ENCODE peak calls at places on chromosome 13, in five cellular contexts. S, N, D, E and R are unnamed samples.

GRCh38 chr13:51785592-51786424 is 18.2 kb downstream of the DHRS12 start:
- DNase-seq in S (no peak), N (no peak), D (no peak), E (no peak), R (no peak)

GRCh38 chr13:77028202-77028601 is 1.2 kb upstream of the FBXL3 start:
- DNase-seq in S (no peak), N (peak), D (no peak), E (no peak), R (no peak)

GRCh38 chr13:109385161-109385560 is 401.2 kb downstream of the IRS2 start:
- DNase-seq in S (no peak), N (peak), D (no peak), E (no peak), R (no peak)

GRCh38 chr13:37816276-37816675 is 53.3 kb downstream of the TRPC4 start:
- DNase-seq in S (no peak), N (no peak), D (no peak), E (no peak), R (no peak)

GRCh38 chr13:58979851-58980250 is 1183.9 kb downstream of the DIAPH3 start:
- DNase-seq in S (no peak), N (no peak), D (no peak), E (no peak), R (no peak)

GRCh38 chr13:111548805-111549204 is 228.4 kb downstream of the TEX29 start:
- DNase-seq in S (no peak), N (no peak), D (no peak), E (no peak), R (no peak)

GRCh38 chr13:59890064-59890463 is 273.7 kb downstream of the DIAPH3 start:
- DNase-seq in S (no peak), N (no peak), D (no peak), E (no peak), R (no peak)

GRCh38 chr13:41053384-41053826 is 7.9 kb upstream of the WBP4 start:
- DNase-seq in S (no peak), N (peak), D (peak), E (no peak), R (peak)

GRCh38 chr13:34816543-34816942 is 125.5 kb upstream of the NBEA start:
- DNase-seq in S (no peak), N (no peak), D (no peak), E (no peak), R (no peak)

GRCh38 chr13:44219808-44220544 is 153.6 kb upstream of the SERP2 start:
- DNase-seq in S (no peak), N (no peak), D (peak), E (no peak), R (no peak)

GRCh38 chr13:73138276-73138950 is 79.6 kb downstream of the KLF5 start:
- DNase-seq in S (no peak), N (no peak), D (peak), E (no peak), R (peak)

GRCh38 chr13:73138967-73139491 is 80.2 kb downstream of the KLF5 start:
- DNase-seq in S (no peak), N (no peak), D (peak), E (no peak), R (peak)

GRCh38 chr13:73141292-73141771 is 82.5 kb downstream of the KLF5 start:
- DNase-seq in S (no peak), N (no peak), D (no peak), E (no peak), R (no peak)

GRCh38 chr13:73142091-73142490 is 83.3 kb downstream of the KLF5 start:
- DNase-seq in S (no peak), N (no peak), D (no peak), E (no peak), R (no peak)

GRCh38 chr13:73140804-73141203 is 82.0 kb downstream of the KLF5 start:
- DNase-seq in S (no peak), N (no peak), D (no peak), E (no peak), R (no peak)
- H3K27ac ChIP-seq in S (no peak), N (no peak), D (peak), E (no peak), R (peak)

GRCh38 chr13:94658926-94659649 is 53.3 kb downstream of the SOX21 start:
- DNase-seq in S (no peak), N (no peak), D (peak), E (no peak), R (no peak)

GRCh38 chr13:94657167-94657566 is 55.2 kb downstream of the SOX21 start:
- DNase-seq in S (no peak), N (no peak), D (peak), E (no peak), R (no peak)

GRCh38 chr13:94662274-94662945 is 49.9 kb downstream of the SOX21 start:
- DNase-seq in S (no peak), N (no peak), D (no peak), E (no peak), R (no peak)

GRCh38 chr13:94661396-94661795 is 50.9 kb downstream of the SOX21 start:
- DNase-seq in S (no peak), N (no peak), D (no peak), E (no peak), R (no peak)

DNA sequence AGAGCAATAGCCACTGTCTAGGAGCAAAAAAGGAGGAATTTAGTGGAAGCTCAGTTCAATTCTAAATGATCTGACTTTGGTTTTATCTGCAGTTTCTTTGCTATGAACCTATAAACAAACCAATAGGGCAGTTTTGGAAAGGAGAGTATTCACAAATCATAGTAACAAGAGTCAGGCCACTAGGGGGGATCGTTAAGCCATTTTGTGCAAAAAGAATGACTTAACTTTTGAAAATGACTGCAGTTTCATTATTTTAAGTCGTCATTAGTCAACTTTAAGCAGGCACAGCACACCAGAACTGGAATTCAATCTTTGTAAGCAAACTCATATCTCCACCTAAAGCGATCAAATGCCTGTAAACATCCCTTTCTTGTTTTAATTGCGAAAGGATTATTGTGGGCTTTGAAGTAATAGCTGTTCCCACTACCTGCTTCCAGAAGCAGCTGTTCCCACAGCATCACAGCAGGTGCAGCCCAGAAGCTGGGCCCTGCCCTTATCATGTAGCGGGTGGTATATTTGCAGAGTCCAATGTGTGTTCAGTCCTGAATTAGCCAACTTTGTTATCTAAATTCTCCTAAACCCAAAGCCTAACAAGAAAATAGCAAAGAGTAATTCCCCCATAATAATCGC is 51.5 kb downstream of the SOX21 start:
- DNase-seq in S (no peak), N (no peak), D (peak), E (no peak), R (no peak)
- H3K27ac ChIP-seq in S (no peak), N (no peak), D (no peak), E (no peak), R (no peak)

GRCh38 chr13:100059827-100060226 is 29.1 kb upstream of the PCCA start:
- DNase-seq in S (no peak), N (no peak), D (no peak), E (no peak), R (no peak)
- H3K27ac ChIP-seq in S (no peak), N (no peak), D (no peak), E (no peak), R (no peak)

GRCh38 chr13:54573186-54573585 is 1544.6 kb downstream of the OLFM4 start:
- DNase-seq in S (no peak), N (no peak), D (no peak), E (no peak), R (no peak)
- H3K27ac ChIP-seq in S (no peak), N (no peak), D (no peak), E (no peak), R (no peak)

GRCh38 chr13:114030666-114031610 is 57.1 kb upstream of the C13orf46 start:
- DNase-seq in S (no peak), N (no peak), D (no peak), E (no peak), R (no peak)
- H3K27ac ChIP-seq in S (no peak), N (no peak), D (no peak), E (no peak), R (no peak)

GRCh38 chr13:20174656-20175405 is 14.0 kb upstream of the GJA3 start:
- DNase-seq in S (peak), N (peak), D (peak), E (no peak), R (peak)
- H3K27ac ChIP-seq in S (peak), N (peak), D (peak), E (no peak), R (peak)